ENCODE peak calls at places on chromosomes 6 and 20, in nine cellular contexts. P is GM23248; M is SJSA1; C is esophagus squamous epithelium; G is cardiac muscle cell; L is body of pancreas; H is lower lobe of right lung; U is IMR-90; I is CD8-positive, alpha-beta T cell. S is an unnamed sample. For H3K4me1 and H3K27me3, the result is how much of the 10 kb centered on the place peaks cover.

GRCh38 chr6:151765444-151765886 is 42.0 kb upstream of the ESR1 start:
- DNase-seq in L (peak), M (peak), C (no peak), I (peak), H (no peak), G (peak), P (peak), U (peak), S (peak)

GRCh38 chr6:105748737-105749161 is 337.4 kb upstream of the PRDM1 start:
- DNase-seq in C (no peak), I (no peak), P (peak), G (no peak), M (no peak), L (no peak), U (peak), H (peak), S (no peak)

GRCh38 chr6:35874721-35875120 is 46.2 kb downstream of the SRPK1 start:
- DNase-seq in H (no peak), U (no peak), L (no peak), M (no peak), I (no peak), G (no peak), P (no peak), C (no peak), S (no peak)

GRCh38 chr6:127420558-127420957 is 38.6 kb downstream of the KIAA0408 start:
- DNase-seq in I (peak), H (no peak), M (peak), C (peak), G (peak), U (peak), L (peak), P (peak), S (peak)

GRCh38 chr6:130178692-130179091 is 44.1 kb downstream of the SAMD3 start:
- DNase-seq in I (no peak), L (no peak), U (peak), P (peak), H (no peak), C (no peak), M (peak), G (no peak), S (no peak)

GRCh38 chr20:50283370-50283769 is 92.7 kb downstream of the CEBPB start:
- DNase-seq in C (no peak), H (no peak), L (no peak), I (no peak), P (no peak), M (no peak), G (no peak), U (no peak), S (no peak)

GRCh38 chr6:49813248-49813647 is 26.2 kb upstream of the PGK2 start:
- DNase-seq in C (no peak), U (no peak), L (no peak), P (no peak), M (no peak), G (no peak), H (no peak), I (no peak), S (no peak)

GRCh38 chr20:33233129-33233774 is 2.5 kb upstream of the BPIFA1 start:
- DNase-seq in H (no peak), P (no peak), I (no peak), L (no peak), M (no peak), U (no peak), G (peak), C (no peak), S (peak)

GRCh38 chr6:34652263-34652662 is 44.3 kb downstream of the ILRUN start:
- DNase-seq in I (no peak), H (no peak), M (no peak), G (no peak), P (no peak), L (no peak), U (no peak), C (no peak), S (no peak)

GRCh38 chr20:45781391-45781931 is 10.2 kb downstream of the WFDC3 start:
- DNase-seq in G (no peak), L (no peak), M (no peak), U (peak), C (no peak), P (peak), I (no peak), H (no peak), S (no peak)

GRCh38 chr6:53984163-53984562 is 127.1 kb upstream of the MLIP start:
- DNase-seq in I (no peak), C (no peak), H (no peak), L (no peak), U (peak), G (no peak), P (peak), M (peak), S (no peak)

GRCh38 chr20:840858-841567 is 7.5 kb downstream of the FAM110A start:
- DNase-seq in P (peak), U (no peak), I (peak), L (peak), H (peak), C (no peak), G (no peak), M (no peak), S (no peak)

GRCh38 chr6:145044606-145045275 is 690.6 kb downstream of the EPM2A start:
- DNase-seq in H (no peak), P (peak), G (peak), I (no peak), L (no peak), M (no peak), U (peak), C (no peak), S (no peak)

GRCh38 chr6:54072708-54073313 is 38.4 kb upstream of the MLIP start:
- DNase-seq in U (no peak), M (no peak), H (no peak), G (no peak), P (no peak), I (no peak), C (no peak), L (no peak), S (no peak)

GRCh38 chr20:59814835-59815340 is 118.5 kb downstream of the SYCP2 start:
- DNase-seq in G (no peak), H (no peak), C (no peak), P (no peak), L (no peak), I (no peak), M (peak), U (no peak), S (no peak)

GRCh38 chr20:58571942-58572666 is 56.9 kb upstream of the APCDD1L start:
- DNase-seq in U (peak), I (no peak), P (no peak), M (peak), G (no peak), L (no peak), C (no peak), H (no peak), S (no peak)

GRCh38 chr6:139820191-139820590 is 445.7 kb upstream of the CITED2 start:
- DNase-seq in C (no peak), U (peak), G (no peak), H (no peak), M (no peak), P (peak), L (no peak), I (no peak), S (no peak)

GRCh38 chr6:18444176-18444575 is 57.0 kb downstream of the RNF144B start:
- DNase-seq in U (peak), G (no peak), H (no peak), C (no peak), P (peak), L (no peak), M (no peak), I (no peak), S (no peak)

GRCh38 chr20:58524814-58525213 is 9.6 kb upstream of the APCDD1L start:
- DNase-seq in I (no peak), P (peak), L (no peak), C (no peak), G (no peak), U (peak), H (no peak), M (peak), S (no peak)

GRCh38 chr20:25294459-25295385 is 46.8 kb downstream of the PYGB start:
- DNase-seq in M (peak), G (peak), I (peak), C (no peak), H (no peak), L (no peak), P (peak), U (peak), S (peak)

GRCh38 chr20:34375977-34376430 is 12.9 kb downstream of the ITCH start:
- DNase-seq in M (no peak), C (no peak), U (no peak), I (no peak), P (no peak), G (no peak), L (no peak), H (no peak), S (peak)

GRCh38 chr6:147063469-147064031 is 140.7 kb upstream of the STXBP5 start:
- DNase-seq in M (no peak), I (no peak), H (no peak), C (no peak), U (peak), P (peak), G (no peak), L (no peak), S (no peak)

GRCh38 chr6:126657556-126658129 is 317.7 kb downstream of the CENPW start:
- DNase-seq in C (no peak), G (peak), P (peak), H (no peak), M (no peak), I (no peak), L (no peak), U (peak), S (peak)

GRCh38 chr6:131631625-131632284 is 3.7 kb upstream of the MED23 start:
- DNase-seq in C (no peak), G (no peak), L (no peak), U (no peak), I (no peak), M (no peak), P (no peak), H (no peak), S (no peak)

GRCh38 chr6:37125779-37126553 is 44.0 kb upstream of the PIM1 start:
- DNase-seq in L (no peak), H (no peak), P (no peak), G (peak), I (no peak), U (no peak), C (no peak), M (peak), S (no peak)

GRCh38 chr20:36786663-36787062 is 13.1 kb upstream of the DSN1 start:
- DNase-seq in I (no peak), G (peak), M (no peak), L (no peak), P (no peak), C (no peak), U (no peak), H (no peak), S (no peak)

GRCh38 chr6:141484726-141485125 is 648.0 kb upstream of the GJE1 start:
- DNase-seq in M (no peak), H (no peak), L (no peak), G (no peak), U (peak), P (no peak), I (no peak), C (no peak), S (no peak)

GRCh38 chr20:25584905-25585704 is at the start of gene NINL:
- DNase-seq in L (peak), C (no peak), H (peak), G (peak), I (peak), M (peak), P (peak), U (peak), S (peak)

GRCh38 chr20:62427172-62428007 is at the start of gene RBBP8NL:
- DNase-seq in L (peak), G (no peak), M (no peak), C (no peak), P (no peak), H (peak), I (no peak), U (no peak), S (no peak)

GRCh38 chr6:30452736-30453507 is 36.4 kb upstream of the HLA-E start:
- DNase-seq in U (no peak), C (no peak), H (no peak), G (no peak), P (no peak), M (no peak), L (no peak), I (no peak), S (no peak)

GRCh38 chr6:139699335-139699734 is 324.9 kb upstream of the CITED2 start:
- DNase-seq in P (peak), M (no peak), H (no peak), C (no peak), I (no peak), G (no peak), U (peak), L (no peak), S (no peak)

GRCh38 chr20:9628166-9628565 is 113.8 kb downstream of the LAMP5 start:
- DNase-seq in P (no peak), L (no peak), I (no peak), U (no peak), M (no peak), C (no peak), G (no peak), H (no peak), S (no peak)

DNA sequence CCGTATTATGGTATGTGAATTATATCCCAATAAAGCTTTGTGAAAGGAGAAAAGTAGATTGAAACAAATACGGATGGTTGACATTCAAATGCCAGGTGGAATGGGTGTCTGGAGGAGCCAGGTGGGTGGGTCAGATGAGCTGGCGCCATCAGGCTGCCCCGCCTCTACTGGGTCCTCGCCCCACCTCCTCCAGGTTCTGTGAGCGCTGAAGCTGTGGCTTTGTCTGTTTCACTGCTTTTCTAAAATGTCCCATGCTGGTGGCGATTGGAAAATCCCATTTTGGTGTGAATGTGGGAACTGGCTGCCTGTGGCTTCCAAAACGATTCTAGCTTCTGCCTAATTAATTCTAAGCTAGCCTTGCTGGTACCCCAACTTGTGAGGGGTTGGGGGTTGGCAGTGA is 16.5 kb downstream of the DUSP22 start:
- DNase-seq in G (no peak), P (no peak), L (no peak), C (no peak), I (no peak), H (no peak), M (no peak), U (no peak), S (no peak)
- H3K4me1 ChIP-seq in G (under half), P (under half), L (under half), C (under half), I (under half), H (under half), M (under half), U (under half), S (under half)

GRCh38 chr20:1894471-1894950 is 696 bp upstream of the SIRPA start:
- DNase-seq in U (peak), P (peak), I (no peak), G (peak), L (peak), C (no peak), H (no peak), M (peak), S (peak)
- H3K4me3 ChIP-seq in U (peak), P (peak), I (no peak), G (peak), L (peak), C (peak), H (peak), M (peak), S (peak)

GRCh38 chr20:43669332-43669731 is 2.4 kb downstream of the MYBL2 start:
- DNase-seq in G (no peak), C (no peak), L (peak), P (peak), I (no peak), H (no peak), M (no peak), U (peak), S (no peak)

GRCh38 chr20:43665466-43666176 is 1.3 kb upstream of the MYBL2 start:
- DNase-seq in C (no peak), P (no peak), I (no peak), H (no peak), U (no peak), G (no peak), L (no peak), M (no peak), S (no peak)

GRCh38 chr20:43662943-43663655 is 3.8 kb upstream of the MYBL2 start:
- DNase-seq in P (peak), G (no peak), U (peak), I (no peak), H (no peak), C (no peak), M (no peak), L (no peak), S (peak)

GRCh38 chr20:43667341-43668132 is 623 bp downstream of the MYBL2 start:
- DNase-seq in P (peak), C (no peak), H (no peak), I (no peak), L (no peak), G (peak), U (no peak), M (peak), S (peak)

DNA sequence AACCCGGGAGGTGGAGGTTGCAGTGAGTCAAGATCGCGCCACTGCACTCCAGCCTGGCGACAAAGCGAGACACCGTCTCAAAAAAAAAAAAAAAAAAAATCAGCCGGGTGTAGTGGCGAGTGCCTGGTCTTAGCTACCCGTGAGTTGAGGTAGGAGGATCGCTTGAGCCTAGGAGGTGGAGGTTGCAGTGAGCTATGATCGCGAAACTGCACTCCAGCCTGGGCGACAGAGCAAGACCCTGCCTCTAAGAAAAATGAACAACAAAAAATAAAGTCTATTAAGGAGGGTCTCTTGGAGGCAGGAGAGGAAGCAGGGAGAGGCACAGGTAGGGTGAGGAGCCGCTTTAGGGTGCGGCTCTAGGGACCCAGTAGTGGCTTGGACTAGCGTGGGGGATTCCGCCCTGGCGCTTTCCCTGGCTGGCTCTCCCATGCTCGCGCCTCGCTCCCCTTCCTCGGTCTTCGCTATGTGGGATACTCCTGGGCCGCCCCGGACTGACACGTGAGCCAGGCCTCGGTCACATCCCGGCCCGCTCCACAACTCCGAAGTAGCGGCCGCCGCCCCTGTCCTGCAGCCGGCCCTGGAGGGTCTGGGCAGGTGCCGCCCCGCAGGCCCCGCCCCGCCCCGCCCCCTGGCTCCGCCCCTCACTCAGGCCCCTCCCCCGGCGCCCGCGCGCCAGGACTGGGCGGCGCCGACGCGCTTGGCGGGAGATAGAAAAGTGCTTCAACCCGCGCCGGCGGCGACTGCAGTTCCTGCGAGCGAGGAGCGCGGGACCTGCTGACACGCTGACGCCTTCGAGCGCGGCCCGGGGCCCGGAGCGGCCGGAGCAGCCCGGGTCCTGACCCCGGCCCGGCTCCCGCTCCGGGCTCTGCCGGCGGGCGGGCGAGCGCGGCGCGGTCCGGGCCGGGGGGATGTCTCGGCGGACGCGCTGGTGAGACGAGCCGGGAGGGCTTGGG is at the start of gene MYBL2:
- DNase-seq in G (peak), M (peak), H (peak), P (peak), C (peak), I (peak), L (peak), U (peak), S (peak)
- H3K27me3 ChIP-seq in G (under half), M (under half), H (under half), P (under half), C (under half), I (under half), L (under half), U (under half), S (under half)

GRCh38 chr6:68127066-68127465 is 508.0 kb upstream of the ADGRB3 start:
- DNase-seq in C (no peak), G (no peak), M (no peak), U (no peak), I (no peak), H (no peak), L (no peak), P (no peak), S (no peak)

GRCh38 chr6:68126089-68126749 is 508.9 kb upstream of the ADGRB3 start:
- DNase-seq in G (no peak), U (no peak), I (no peak), H (no peak), P (no peak), L (no peak), C (no peak), M (no peak), S (no peak)

GRCh38 chr6:68122032-68122431 is 513.0 kb upstream of the ADGRB3 start:
- DNase-seq in G (no peak), C (no peak), P (no peak), I (no peak), U (no peak), H (no peak), L (no peak), M (no peak), S (no peak)
- H3K4me1 ChIP-seq in G (under half), C (under half), P (under half), I (under half), U (under half), H (under half), L (under half), M (under half), S (under half)